ENCODE peak calls at places on chromosome 9, in seven cellular contexts. One of them, this sample, is unnamed.

GRCh38 chr9:3527653-3527960 is 1.8 kb upstream of the RFX3 start:
- DNase-seq in CD8-positive, alpha-beta T cell: no peak
- DNase-seq in BJ: no peak
- DNase-seq in upper lobe of right lung: no peak
- DNase-seq in lower lobe of right lung: no peak
- DNase-seq in fibroblast of the aortic adventitia: no peak
- DNase-seq in GM06990: no peak
- DNase-seq in this sample: no peak

GRCh38 chr9:75197521-75197920 is 109.2 kb downstream of the OSTF1 start:
- DNase-seq in lower lobe of right lung: no peak
- DNase-seq in upper lobe of right lung: no peak
- DNase-seq in fibroblast of the aortic adventitia: no peak
- DNase-seq in BJ: no peak
- DNase-seq in GM06990: no peak
- DNase-seq in CD8-positive, alpha-beta T cell: no peak
- DNase-seq in this sample: peak

GRCh38 chr9:127122176-127123151 is at the start of gene ANGPTL2:
- DNase-seq in fibroblast of the aortic adventitia: peak
- DNase-seq in CD8-positive, alpha-beta T cell: no peak
- DNase-seq in lower lobe of right lung: peak
- DNase-seq in GM06990: peak
- DNase-seq in BJ: peak
- DNase-seq in upper lobe of right lung: peak
- DNase-seq in this sample: peak

GRCh38 chr9:105976257-105976656 is 281.9 kb downstream of the TMEM38B start:
- DNase-seq in fibroblast of the aortic adventitia: no peak
- DNase-seq in lower lobe of right lung: no peak
- DNase-seq in CD8-positive, alpha-beta T cell: no peak
- DNase-seq in BJ: no peak
- DNase-seq in GM06990: no peak
- DNase-seq in upper lobe of right lung: no peak
- DNase-seq in this sample: no peak

GRCh38 chr9:111348821-111349271 is 18.8 kb upstream of the OR2K2 start:
- DNase-seq in GM06990: no peak
- DNase-seq in upper lobe of right lung: no peak
- DNase-seq in lower lobe of right lung: no peak
- DNase-seq in fibroblast of the aortic adventitia: peak
- DNase-seq in CD8-positive, alpha-beta T cell: no peak
- DNase-seq in BJ: no peak
- DNase-seq in this sample: peak

GRCh38 chr9:130039504-130040147 is 3.4 kb downstream of the FNBP1 start:
- DNase-seq in BJ: no peak
- DNase-seq in CD8-positive, alpha-beta T cell: no peak
- DNase-seq in GM06990: peak
- DNase-seq in fibroblast of the aortic adventitia: peak
- DNase-seq in lower lobe of right lung: no peak
- DNase-seq in upper lobe of right lung: no peak
- DNase-seq in this sample: peak

GRCh38 chr9:104836235-104836634 is 72.3 kb downstream of the NIPSNAP3B start:
- DNase-seq in lower lobe of right lung: no peak
- DNase-seq in fibroblast of the aortic adventitia: no peak
- DNase-seq in CD8-positive, alpha-beta T cell: no peak
- DNase-seq in upper lobe of right lung: no peak
- DNase-seq in BJ: no peak
- DNase-seq in GM06990: no peak
- DNase-seq in this sample: peak

GRCh38 chr9:63817622-63818518 is 1467.1 kb downstream of the FOXD4L5 start:
- DNase-seq in GM06990: peak
- DNase-seq in fibroblast of the aortic adventitia: peak
- DNase-seq in upper lobe of right lung: peak
- DNase-seq in lower lobe of right lung: peak
- DNase-seq in BJ: no peak
- DNase-seq in CD8-positive, alpha-beta T cell: peak
- DNase-seq in this sample: peak

GRCh38 chr9:69898714-69899209 is 78.1 kb downstream of the CFAP95 start:
- DNase-seq in upper lobe of right lung: no peak
- DNase-seq in BJ: peak
- DNase-seq in fibroblast of the aortic adventitia: peak
- DNase-seq in GM06990: no peak
- DNase-seq in lower lobe of right lung: no peak
- DNase-seq in CD8-positive, alpha-beta T cell: no peak
- DNase-seq in this sample: peak

GRCh38 chr9:130779153-130779855 is 55.8 kb upstream of the ABL1 start:
- DNase-seq in CD8-positive, alpha-beta T cell: no peak
- DNase-seq in BJ: no peak
- DNase-seq in fibroblast of the aortic adventitia: peak
- DNase-seq in GM06990: no peak
- DNase-seq in lower lobe of right lung: no peak
- DNase-seq in upper lobe of right lung: no peak
- DNase-seq in this sample: peak

GRCh38 chr9:38389313-38389712 is 3.2 kb upstream of the ALDH1B1 start:
- DNase-seq in lower lobe of right lung: no peak
- DNase-seq in BJ: no peak
- DNase-seq in GM06990: no peak
- DNase-seq in upper lobe of right lung: no peak
- DNase-seq in fibroblast of the aortic adventitia: peak
- DNase-seq in CD8-positive, alpha-beta T cell: no peak
- DNase-seq in this sample: peak

GRCh38 chr9:100087218-100087617 is 11.6 kb downstream of the ERP44 start:
- DNase-seq in fibroblast of the aortic adventitia: peak
- DNase-seq in CD8-positive, alpha-beta T cell: no peak
- DNase-seq in GM06990: peak
- DNase-seq in upper lobe of right lung: no peak
- DNase-seq in BJ: no peak
- DNase-seq in lower lobe of right lung: no peak
- DNase-seq in this sample: peak

GRCh38 chr9:87725900-87726709 is at the start of gene CTSL:
- DNase-seq in CD8-positive, alpha-beta T cell: peak
- DNase-seq in GM06990: peak
- DNase-seq in upper lobe of right lung: peak
- DNase-seq in BJ: peak
- DNase-seq in lower lobe of right lung: peak
- DNase-seq in fibroblast of the aortic adventitia: peak
- DNase-seq in this sample: peak

GRCh38 chr9:17401858-17402257 is 177.0 kb upstream of the SH3GL2 start:
- DNase-seq in GM06990: no peak
- DNase-seq in upper lobe of right lung: no peak
- DNase-seq in BJ: no peak
- DNase-seq in lower lobe of right lung: no peak
- DNase-seq in CD8-positive, alpha-beta T cell: no peak
- DNase-seq in fibroblast of the aortic adventitia: no peak
- DNase-seq in this sample: peak

GRCh38 chr9:121651295-121652036 is at the start of gene DAB2IP:
- DNase-seq in BJ: no peak
- DNase-seq in upper lobe of right lung: peak
- DNase-seq in lower lobe of right lung: no peak
- DNase-seq in CD8-positive, alpha-beta T cell: no peak
- DNase-seq in fibroblast of the aortic adventitia: no peak
- DNase-seq in GM06990: no peak
- DNase-seq in this sample: peak

GRCh38 chr9:87844471-87844870 is 38.2 kb upstream of the SPATA31E1 start:
- DNase-seq in fibroblast of the aortic adventitia: no peak
- DNase-seq in lower lobe of right lung: no peak
- DNase-seq in GM06990: no peak
- DNase-seq in BJ: no peak
- DNase-seq in CD8-positive, alpha-beta T cell: no peak
- DNase-seq in upper lobe of right lung: no peak
- DNase-seq in this sample: peak

GRCh38 chr9:131656356-131657030 is 83.4 kb downstream of the RAPGEF1 start:
- DNase-seq in lower lobe of right lung: peak
- DNase-seq in BJ: no peak
- DNase-seq in CD8-positive, alpha-beta T cell: peak
- DNase-seq in upper lobe of right lung: peak
- DNase-seq in GM06990: peak
- DNase-seq in fibroblast of the aortic adventitia: no peak
- DNase-seq in this sample: no peak

GRCh38 chr9:124005372-124005771 is 6.2 kb upstream of the LHX2 start:
- DNase-seq in fibroblast of the aortic adventitia: no peak
- DNase-seq in CD8-positive, alpha-beta T cell: no peak
- DNase-seq in GM06990: no peak
- DNase-seq in BJ: no peak
- DNase-seq in lower lobe of right lung: no peak
- DNase-seq in upper lobe of right lung: no peak
- DNase-seq in this sample: no peak

GRCh38 chr9:120435066-120435465 is 144.9 kb downstream of the CDK5RAP2 start:
- DNase-seq in fibroblast of the aortic adventitia: peak
- DNase-seq in upper lobe of right lung: no peak
- DNase-seq in lower lobe of right lung: no peak
- DNase-seq in CD8-positive, alpha-beta T cell: no peak
- DNase-seq in GM06990: no peak
- DNase-seq in BJ: no peak
- DNase-seq in this sample: peak

GRCh38 chr9:117917873-117918272 is 213.7 kb downstream of the TLR4 start:
- DNase-seq in CD8-positive, alpha-beta T cell: no peak
- DNase-seq in BJ: no peak
- DNase-seq in upper lobe of right lung: no peak
- DNase-seq in fibroblast of the aortic adventitia: no peak
- DNase-seq in GM06990: no peak
- DNase-seq in lower lobe of right lung: no peak
- DNase-seq in this sample: no peak

GRCh38 chr9:19998823-19999455 is 210.1 kb upstream of the SLC24A2 start:
- DNase-seq in fibroblast of the aortic adventitia: no peak
- DNase-seq in upper lobe of right lung: no peak
- DNase-seq in CD8-positive, alpha-beta T cell: no peak
- DNase-seq in BJ: no peak
- DNase-seq in lower lobe of right lung: no peak
- DNase-seq in GM06990: peak
- DNase-seq in this sample: peak

GRCh38 chr9:15211994-15212501 is 95.0 kb downstream of the TTC39B start:
- DNase-seq in CD8-positive, alpha-beta T cell: no peak
- DNase-seq in fibroblast of the aortic adventitia: peak
- DNase-seq in lower lobe of right lung: no peak
- DNase-seq in GM06990: no peak
- DNase-seq in upper lobe of right lung: no peak
- DNase-seq in BJ: no peak
- DNase-seq in this sample: peak

GRCh38 chr9:13269589-13270452 is 9.7 kb downstream of the MPDZ start:
- DNase-seq in BJ: no peak
- DNase-seq in lower lobe of right lung: no peak
- DNase-seq in upper lobe of right lung: no peak
- DNase-seq in CD8-positive, alpha-beta T cell: no peak
- DNase-seq in GM06990: no peak
- DNase-seq in fibroblast of the aortic adventitia: peak
- DNase-seq in this sample: peak

GRCh38 chr9:97445119-97445701 is 33.3 kb downstream of the TDRD7 start:
- DNase-seq in fibroblast of the aortic adventitia: no peak
- DNase-seq in upper lobe of right lung: no peak
- DNase-seq in BJ: no peak
- DNase-seq in GM06990: no peak
- DNase-seq in CD8-positive, alpha-beta T cell: no peak
- DNase-seq in lower lobe of right lung: no peak
- DNase-seq in this sample: no peak

GRCh38 chr9:111957856-111958631 is 61.4 kb downstream of the UGCG start:
- DNase-seq in CD8-positive, alpha-beta T cell: no peak
- DNase-seq in fibroblast of the aortic adventitia: peak
- DNase-seq in BJ: peak
- DNase-seq in lower lobe of right lung: no peak
- DNase-seq in GM06990: no peak
- DNase-seq in upper lobe of right lung: no peak
- DNase-seq in this sample: peak

GRCh38 chr9:10208691-10209069 is 404.1 kb downstream of the PTPRD start:
- DNase-seq in CD8-positive, alpha-beta T cell: no peak
- DNase-seq in GM06990: no peak
- DNase-seq in upper lobe of right lung: no peak
- DNase-seq in BJ: no peak
- DNase-seq in fibroblast of the aortic adventitia: no peak
- DNase-seq in lower lobe of right lung: no peak
- DNase-seq in this sample: no peak
- H3K4me3 ChIP-seq in CD8-positive, alpha-beta T cell: no peak
- H3K4me3 ChIP-seq in GM06990: peak
- H3K4me3 ChIP-seq in upper lobe of right lung: peak
- H3K4me3 ChIP-seq in BJ: no peak
- H3K4me3 ChIP-seq in fibroblast of the aortic adventitia: no peak
- H3K4me3 ChIP-seq in lower lobe of right lung: peak
- H3K4me3 ChIP-seq in this sample: peak

GRCh38 chr9:1718836-1719235 is 296.3 kb upstream of the SMARCA2 start:
- DNase-seq in GM06990: no peak
- DNase-seq in fibroblast of the aortic adventitia: no peak
- DNase-seq in lower lobe of right lung: no peak
- DNase-seq in upper lobe of right lung: no peak
- DNase-seq in BJ: no peak
- DNase-seq in CD8-positive, alpha-beta T cell: no peak
- DNase-seq in this sample: no peak
- TF ChIP-seq CTCF in GM06990: no peak
- TF ChIP-seq CTCF in fibroblast of the aortic adventitia: no peak
- TF ChIP-seq CTCF in lower lobe of right lung: no peak
- TF ChIP-seq CTCF in upper lobe of right lung: no peak
- TF ChIP-seq CTCF in BJ: no peak
- TF ChIP-seq CTCF in CD8-positive, alpha-beta T cell: no peak
- TF ChIP-seq CTCF in this sample: no peak

DNA sequence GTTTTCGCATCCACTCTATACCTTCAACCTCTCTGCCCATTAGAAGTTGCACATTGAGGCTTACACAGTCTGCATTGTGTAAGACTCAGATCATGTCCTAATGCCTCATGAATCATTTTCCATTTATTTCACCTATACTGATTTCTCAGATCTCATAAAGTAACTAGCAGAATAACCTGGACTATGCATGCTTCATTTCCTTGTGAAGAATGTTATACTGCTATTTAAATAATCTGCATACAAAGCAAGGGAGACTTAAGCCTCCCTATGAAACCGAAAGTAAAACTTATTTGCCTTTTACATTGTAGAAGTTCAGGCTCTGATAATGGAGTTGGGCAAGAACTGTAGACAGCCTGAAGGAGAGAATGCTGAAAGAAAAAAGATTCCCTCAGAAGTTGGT is 235.4 kb downstream of the ELAVL2 start:
- DNase-seq in upper lobe of right lung: no peak
- DNase-seq in fibroblast of the aortic adventitia: no peak
- DNase-seq in lower lobe of right lung: no peak
- DNase-seq in CD8-positive, alpha-beta T cell: no peak
- DNase-seq in GM06990: no peak
- DNase-seq in BJ: no peak
- DNase-seq in this sample: no peak
- H3K4me3 ChIP-seq in upper lobe of right lung: peak
- H3K4me3 ChIP-seq in fibroblast of the aortic adventitia: no peak
- H3K4me3 ChIP-seq in lower lobe of right lung: peak
- H3K4me3 ChIP-seq in CD8-positive, alpha-beta T cell: no peak
- H3K4me3 ChIP-seq in GM06990: no peak
- H3K4me3 ChIP-seq in BJ: no peak
- H3K4me3 ChIP-seq in this sample: no peak

DNA sequence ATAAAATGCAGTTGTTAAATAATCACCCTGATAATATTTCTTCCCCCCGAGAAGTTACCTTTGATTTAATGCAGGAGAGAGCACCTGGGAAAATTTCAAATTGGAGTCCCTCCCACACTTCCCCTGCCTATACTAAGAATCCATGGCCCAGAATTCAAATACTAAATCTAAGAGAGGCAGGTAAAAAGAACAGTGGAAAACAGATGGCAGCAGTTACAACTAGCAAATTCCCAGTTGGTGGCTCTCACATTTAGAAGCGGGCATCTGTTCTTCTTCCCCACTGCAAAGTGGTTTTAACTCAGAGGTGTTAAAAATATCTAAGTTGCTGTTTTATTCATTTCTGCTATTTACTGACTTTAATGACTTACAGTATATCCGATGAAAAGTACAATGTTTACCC is 210.4 kb upstream of the ELAVL2 start:
- DNase-seq in lower lobe of right lung: no peak
- DNase-seq in BJ: no peak
- DNase-seq in GM06990: no peak
- DNase-seq in fibroblast of the aortic adventitia: no peak
- DNase-seq in upper lobe of right lung: no peak
- DNase-seq in CD8-positive, alpha-beta T cell: no peak
- DNase-seq in this sample: no peak
- TF ChIP-seq CTCF in lower lobe of right lung: no peak
- TF ChIP-seq CTCF in BJ: no peak
- TF ChIP-seq CTCF in GM06990: no peak
- TF ChIP-seq CTCF in fibroblast of the aortic adventitia: no peak
- TF ChIP-seq CTCF in upper lobe of right lung: no peak
- TF ChIP-seq CTCF in CD8-positive, alpha-beta T cell: no peak
- TF ChIP-seq CTCF in this sample: no peak